ENCODE peak calls at places on chromosomes 2 and 18, in nine cellular contexts. C is HepG2, J is psoas muscle, P is tibial artery, E is BJ, H is endothelial cell of umbilical vein, G is heart right ventricle, X is choroid plexus epithelial cell, W is AG10803. I is an unnamed sample.

GRCh38 chr18:70454705-70455322 is 166.0 kb downstream of the SOCS6 start:
- DNase-seq in C (peak), J (no peak), P (no peak), E (no peak), H (peak), G (peak), X (peak), W (peak), I (peak)

GRCh38 chr18:3645384-3646156 is 195.6 kb downstream of the TGIF1 start:
- DNase-seq in C (no peak), J (no peak), P (no peak), E (no peak), H (no peak), G (no peak), X (no peak), W (no peak), I (no peak)

GRCh38 chr2:32274289-32274688 is 3.4 kb upstream of the YIPF4 start:
- DNase-seq in C (no peak), J (no peak), P (no peak), E (no peak), H (no peak), G (no peak), X (no peak), W (no peak), I (no peak)

GRCh38 chr2:196113061-196113974 is 44.7 kb upstream of the DNAH7 start:
- DNase-seq in C (no peak), J (no peak), P (no peak), E (no peak), H (no peak), G (no peak), X (peak), W (peak), I (no peak)

GRCh38 chr2:72198532-72199241 is 51.0 kb upstream of the CYP26B1 start:
- DNase-seq in C (peak), J (no peak), P (no peak), E (no peak), H (peak), G (no peak), X (peak), W (peak), I (no peak)

GRCh38 chr2:233082222-233082933 is 22.2 kb downstream of the INPP5D start:
- DNase-seq in C (no peak), J (no peak), P (peak), E (no peak), H (no peak), G (no peak), X (no peak), W (no peak), I (no peak)

GRCh38 chr2:28624798-28625701 is 126.6 kb upstream of the PPP1CB start:
- DNase-seq in C (peak), J (peak), P (peak), E (no peak), H (no peak), G (peak), X (peak), W (peak), I (no peak)

GRCh38 chr2:196259507-196260481 is 88.4 kb upstream of the STK17B start:
- DNase-seq in C (peak), J (no peak), P (no peak), E (no peak), H (peak), G (no peak), X (peak), W (peak), I (no peak)

GRCh38 chr18:79911009-79911870 is 40.2 kb downstream of the SLC66A2 start:
- DNase-seq in C (no peak), J (peak), P (peak), E (no peak), H (no peak), G (no peak), X (no peak), W (no peak), I (no peak)

GRCh38 chr2:218024336-218024735 is 21.5 kb upstream of the TNS1 start:
- DNase-seq in C (no peak), J (no peak), P (peak), E (no peak), H (no peak), G (no peak), X (no peak), W (no peak), I (no peak)

GRCh38 chr18:37511933-37512332 is 53.7 kb downstream of the CELF4 start:
- DNase-seq in C (no peak), J (no peak), P (no peak), E (no peak), H (no peak), G (no peak), X (no peak), W (no peak), I (no peak)

GRCh38 chr2:3517948-3518495 is 1.3 kb downstream of the ADI1 start:
- DNase-seq in C (peak), J (no peak), P (no peak), E (no peak), H (peak), G (no peak), X (no peak), W (no peak), I (no peak)

GRCh38 chr2:105522645-105523044 is 123.8 kb upstream of the FHL2 start:
- DNase-seq in C (peak), J (no peak), P (no peak), E (no peak), H (no peak), G (no peak), X (peak), W (peak), I (no peak)

GRCh38 chr18:49340446-49340845 is 120.0 kb downstream of the DYM start:
- DNase-seq in C (no peak), J (no peak), P (no peak), E (no peak), H (no peak), G (no peak), X (peak), W (peak), I (no peak)

GRCh38 chr2:48110497-48110896 is 204.2 kb upstream of the FBXO11 start:
- DNase-seq in C (no peak), J (no peak), P (no peak), E (no peak), H (no peak), G (no peak), X (no peak), W (no peak), I (no peak)

GRCh38 chr18:39806519-39806918 is 2148.5 kb upstream of the PIK3C3 start:
- DNase-seq in C (peak), J (no peak), P (no peak), E (no peak), H (no peak), G (no peak), X (peak), W (peak), I (no peak)

DNA sequence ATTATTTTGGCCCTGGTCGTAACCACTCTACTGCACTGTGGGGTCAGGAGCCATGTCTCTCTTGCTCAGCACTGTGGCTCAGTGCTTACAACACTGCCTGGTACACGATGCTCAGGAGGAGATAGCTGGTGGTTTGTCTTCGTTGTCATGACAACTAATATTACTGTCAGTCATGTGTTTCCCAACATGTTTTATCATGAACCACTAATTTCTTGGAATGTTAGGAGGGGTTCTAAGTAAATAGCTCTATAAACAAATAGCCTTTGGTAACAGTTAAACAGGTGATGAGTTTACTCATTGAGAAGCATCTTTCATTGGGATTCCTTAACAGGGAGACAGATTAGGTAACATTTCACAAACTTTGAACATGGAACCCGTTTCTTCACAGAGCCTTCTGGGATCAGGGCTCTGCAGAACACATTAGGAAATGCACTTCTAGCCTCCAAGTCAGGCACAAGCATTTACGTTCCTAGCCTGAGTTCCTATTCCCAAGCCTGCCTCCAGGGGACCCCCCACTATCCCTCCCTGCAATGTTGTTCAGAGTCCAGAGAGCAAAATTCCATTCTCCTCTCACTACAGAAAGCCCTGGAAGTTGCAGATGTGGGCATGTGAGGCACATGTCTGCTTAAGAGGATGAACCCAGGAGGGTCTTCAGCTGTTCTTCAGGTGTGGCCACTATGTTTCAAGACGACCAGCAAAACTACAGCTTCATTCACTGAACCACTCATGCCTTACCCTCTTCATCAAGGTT is 6.4 kb upstream of the RBM44 start:
- DNase-seq in C (peak), J (no peak), P (no peak), E (no peak), H (no peak), G (no peak), X (peak), W (peak), I (no peak)
- TF ChIP-seq CTCF in C (peak), J (no peak), P (no peak), E (no peak), H (no peak), G (no peak), X (peak), W (peak), I (peak)

GRCh38 chr18:34976084-34976483 is 65.1 kb upstream of the MAPRE2 start:
- DNase-seq in C (no peak), J (peak), P (peak), E (no peak), H (no peak), G (peak), X (no peak), W (no peak), I (no peak)
- H3K4me3 ChIP-seq in C (peak), J (peak), P (peak), E (no peak), H (no peak), G (peak), X (no peak), W (no peak), I (no peak)

GRCh38 chr2:75545917-75546316 is 14.8 kb downstream of the EVA1A start:
- DNase-seq in C (no peak), J (no peak), P (no peak), E (no peak), H (no peak), G (no peak), X (no peak), W (no peak), I (no peak)
- TF ChIP-seq CTCF in C (no peak), J (no peak), P (no peak), E (no peak), H (no peak), G (no peak), X (no peak), W (no peak), I (no peak)

GRCh38 chr2:120239488-120240287 is 13.0 kb upstream of the RALB start:
- DNase-seq in C (peak), J (no peak), P (peak), E (peak), H (peak), G (peak), X (peak), W (peak), I (no peak)
- H3K4me3 ChIP-seq in C (peak), J (no peak), P (no peak), E (no peak), H (no peak), G (no peak), X (no peak), W (peak), I (no peak)

I was measured in kidney epithelial cell.